ENCODE peak calls at places on chromosomes 3 and 15, in four cellular contexts. N, A, C and D are unnamed samples.

GRCh38 chr15:58755350-58755749 is 5.8 kb upstream of the ADAM10 start:
- DNase-seq in C (no peak), A (no peak), N (no peak), D (no peak)

GRCh38 chr15:53522878-53523455 is 236.5 kb downstream of the WDR72 start:
- DNase-seq in C (no peak), A (no peak), N (no peak), D (no peak)

GRCh38 chr3:106206165-106206564 is 337.4 kb upstream of the CBLB start:
- DNase-seq in A (no peak), N (peak; percentile 47), C (no peak), D (no peak)

GRCh38 chr3:107242579-107242978 is 134.7 kb upstream of the CCDC54 start:
- DNase-seq in A (no peak), N (no peak), C (no peak), D (no peak)

GRCh38 chr3:9730747-9731205 is 759 bp upstream of the BRPF1 start:
- DNase-seq in A (peak; percentile 6), C (no peak), N (no peak), D (peak; percentile 88)

GRCh38 chr3:85539232-85539631 is 580.4 kb downstream of the CADM2 start:
- DNase-seq in A (no peak), N (no peak), C (no peak), D (no peak)

GRCh38 chr15:43950551-43950950 is 123.7 kb downstream of the WDR76 start:
- DNase-seq in C (no peak), A (no peak), N (no peak), D (no peak)

GRCh38 chr15:57692709-57693108 is 13.8 kb upstream of the POLR2M start:
- DNase-seq in A (no peak), C (no peak), N (peak; percentile 64), D (no peak)

GRCh38 chr3:15753056-15753710 is 44.6 kb downstream of the ANKRD28 start:
- DNase-seq in A (no peak), N (no peak), C (no peak), D (no peak)

GRCh38 chr3:126907557-126907956 is 75.4 kb upstream of the PLXNA1 start:
- DNase-seq in A (no peak), C (no peak), N (peak; percentile 54), D (no peak)

GRCh38 chr3:10305331-10305902 is 12.7 kb upstream of the GHRL start:
- DNase-seq in A (no peak), N (no peak), C (no peak), D (no peak)

GRCh38 chr3:39473452-39474125 is 6.1 kb downstream of the MOBP start:
- DNase-seq in C (no peak), A (no peak), N (no peak), D (no peak)

GRCh38 chr3:59046839-59047238 is 3.0 kb downstream of the CFAP20DC start:
- DNase-seq in C (no peak), A (no peak), N (no peak), D (no peak)

GRCh38 chr15:58509556-58509955 is 77.8 kb downstream of the LIPC start:
- DNase-seq in N (no peak), C (no peak), A (no peak), D (no peak)

GRCh38 chr15:66369773-66370651 is 13.5 kb upstream of the TIPIN start:
- DNase-seq in A (no peak), N (no peak), C (no peak), D (no peak)

GRCh38 chr3:156826896-156827882 is 1.0 kb downstream of the LEKR1 start:
- DNase-seq in C (no peak), A (no peak), N (no peak), D (no peak)

GRCh38 chr3:40971191-40972168 is 227.8 kb upstream of the CTNNB1 start:
- DNase-seq in A (peak; percentile 65), N (peak; percentile 100), C (peak; percentile 89), D (peak; percentile 84)

DNA sequence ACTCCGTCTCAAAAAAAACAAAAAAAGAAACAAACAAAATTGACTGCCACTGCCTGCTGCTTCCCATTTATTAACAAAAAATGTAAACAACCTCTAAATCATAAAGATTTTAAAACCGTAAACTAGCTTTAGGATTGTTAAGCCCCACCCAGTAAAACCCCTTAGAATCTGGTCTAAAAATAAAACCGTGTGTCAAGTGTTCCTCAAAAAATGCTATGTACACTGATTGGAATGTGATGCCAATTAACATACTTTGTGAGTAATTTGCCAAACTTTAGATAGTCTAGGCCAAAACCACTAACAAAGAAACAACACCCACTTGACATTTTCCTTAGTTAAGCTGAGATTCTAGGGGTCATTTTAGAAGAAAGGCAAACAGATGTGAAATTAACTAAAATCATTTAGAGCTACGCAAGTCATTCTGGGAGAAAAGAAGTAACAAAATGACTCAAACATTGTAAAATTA is 5.3 kb downstream of the RAF1 start:
- DNase-seq in A (no peak), C (no peak), N (peak; percentile 87), D (no peak)
- H3K4me3 ChIP-seq in A (no peak overlapping the region), C (no peak overlapping the region), N (no peak overlapping the region), D (no peak overlapping the region)

DNA sequence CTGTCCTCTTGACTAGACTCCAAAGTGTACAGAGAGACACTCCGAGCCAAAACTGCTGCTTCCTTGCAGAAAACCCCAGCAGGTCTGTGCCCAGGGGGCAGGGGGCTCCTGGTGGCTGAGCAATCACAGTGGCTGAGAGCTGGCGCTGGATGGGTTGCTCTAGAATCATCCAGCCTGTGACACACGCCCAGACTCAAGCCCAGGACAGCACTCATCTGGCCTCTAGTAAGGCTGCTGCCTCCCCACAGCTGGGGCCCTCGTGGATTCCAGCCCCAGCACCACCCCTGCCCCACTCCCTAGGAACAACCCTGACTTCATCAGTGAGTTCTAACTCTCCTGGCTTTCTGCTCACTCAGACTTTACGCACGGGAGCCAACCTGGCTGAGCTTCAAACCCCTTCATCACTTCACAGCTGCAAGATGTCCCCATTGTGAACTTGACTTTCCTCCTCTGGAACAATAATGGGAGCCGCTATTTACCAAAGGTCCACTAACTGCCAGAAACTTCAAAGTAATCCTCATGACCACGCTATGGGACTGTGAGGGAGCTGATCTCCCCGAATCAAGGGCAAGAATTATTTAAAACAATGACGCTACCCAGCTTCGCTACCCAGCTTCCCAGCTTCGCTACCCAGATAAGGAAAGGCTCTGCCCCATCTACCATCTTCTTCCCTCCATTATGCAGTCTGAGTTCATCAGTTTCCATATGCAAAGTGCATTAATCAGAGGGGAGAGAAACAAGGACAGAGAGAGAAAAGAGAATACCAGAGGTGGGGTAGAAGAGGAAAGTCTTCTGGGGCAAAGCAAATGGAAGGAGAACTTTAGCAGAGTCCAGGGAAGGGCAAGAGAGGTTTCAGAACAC is 70.8 kb upstream of the SPATA12 start:
- DNase-seq in A (no peak), C (no peak), N (peak; percentile 68), D (no peak)
- H3K4me3 ChIP-seq in A (no peak overlapping the region), C (no peak overlapping the region), N (no peak overlapping the region), D (no peak overlapping the region)

DNA sequence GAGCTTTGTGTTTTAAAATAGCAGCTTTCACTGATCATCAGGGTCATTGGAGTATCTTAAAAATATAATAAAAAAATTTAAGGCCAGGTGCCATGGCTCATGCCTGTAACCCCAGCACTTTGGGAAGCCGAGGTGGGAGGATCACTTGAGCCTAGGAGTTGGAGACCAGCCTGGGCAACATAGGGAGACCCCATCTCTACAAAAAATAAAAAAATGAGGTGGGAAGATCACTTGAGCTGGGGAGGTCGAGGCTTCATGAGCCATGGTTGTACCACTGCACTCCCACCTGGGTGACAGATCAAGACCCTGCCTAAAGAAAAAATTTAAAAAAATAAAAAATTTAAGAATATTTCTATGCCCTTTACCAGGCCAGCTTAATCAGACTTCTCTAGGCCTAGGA is 1.5 kb downstream of the HMCES start:
- DNase-seq in C (no peak), A (no peak), N (no peak), D (no peak)
- H3K4me3 ChIP-seq in C (peak overlapping the region; percentile 89), A (no peak overlapping the region), N (peak overlapping the region; percentile 89), D (peak overlapping the region; percentile 81)

GRCh38 chr15:91867581-91868026 is 14.1 kb downstream of the SLCO3A1 start:
- DNase-seq in N (peak; percentile 96), C (peak; percentile 80), A (peak; percentile 57), D (peak; percentile 92)
- H3K4me3 ChIP-seq in N (peak overlapping the region; percentile 25), C (peak overlapping the region; percentile 15), A (no peak overlapping the region), D (no peak overlapping the region)